ENCODE peak calls at places on chromosomes 12 and 14, in five cellular contexts. W is NT2/D1; J is stimulated activated CD4-positive, alpha-beta T cell treated with anti-CD3 and anti-CD28 coated beads, Interleukin-15, amount 100 ng/mL, for 1 hour; Y is GM04504; I is tibial artery. E is an unnamed sample.

GRCh38 chr14:76919811-76920571 is 93.8 kb downstream of the LRRC74A start:
- DNase-seq in Y (no peak), J (no peak), W (no peak), I (peak), E (peak)

GRCh38 chr12:11607313-11608081 is 42.0 kb upstream of the ETV6 start:
- DNase-seq in W (no peak), Y (peak), J (no peak), I (no peak), E (no peak)

GRCh38 chr12:58026421-58026820 is 85.1 kb downstream of the ATP23 start:
- DNase-seq in W (no peak), J (no peak), Y (no peak), I (no peak), E (no peak)

GRCh38 chr14:30798516-30798915 is 75.8 kb upstream of the COCH start:
- DNase-seq in I (no peak), Y (no peak), J (no peak), W (no peak), E (no peak)

GRCh38 chr14:95504135-95505029 is 12.1 kb downstream of the SYNE3 start:
- DNase-seq in J (no peak), W (no peak), Y (no peak), I (peak), E (no peak)

GRCh38 chr12:115756804-115757203 is 520.7 kb downstream of the MED13L start:
- DNase-seq in W (no peak), Y (no peak), J (no peak), I (no peak), E (no peak)

GRCh38 chr14:75399819-75400678 is 27.8 kb upstream of the JDP2 start:
- DNase-seq in W (no peak), Y (peak), I (peak), J (no peak), E (peak)

GRCh38 chr12:60522684-60523083 is 926.9 kb downstream of the SLC16A7 start:
- DNase-seq in I (no peak), Y (no peak), J (no peak), W (no peak), E (no peak)

GRCh38 chr14:59018978-59019377 is 169.5 kb upstream of the DAAM1 start:
- DNase-seq in W (no peak), I (no peak), Y (no peak), J (no peak), E (peak)

GRCh38 chr12:129753596-129753995 is 150.2 kb downstream of the TMEM132D start:
- DNase-seq in J (no peak), Y (no peak), W (no peak), I (no peak), E (no peak)

GRCh38 chr12:3323002-3323685 is 167.9 kb upstream of the PRMT8 start:
- DNase-seq in W (no peak), I (no peak), Y (no peak), J (no peak), E (no peak)

GRCh38 chr14:95496690-95497241 is 19.7 kb downstream of the SYNE3 start:
- DNase-seq in W (no peak), I (peak), Y (no peak), J (no peak), E (no peak)

GRCh38 chr14:101464984-101465794 is 96.1 kb upstream of the DIO3 start:
- DNase-seq in Y (no peak), W (no peak), I (no peak), J (no peak), E (no peak)

GRCh38 chr12:70698345-70698744 is 61.1 kb upstream of the PTPRB start:
- DNase-seq in W (no peak), J (no peak), I (no peak), Y (no peak), E (no peak)

GRCh38 chr12:47614521-47614920 is 91.3 kb downstream of the RPAP3 start:
- DNase-seq in W (no peak), Y (no peak), J (no peak), I (no peak), E (no peak)

GRCh38 chr14:75280448-75280830 is 1.8 kb downstream of the FOS start:
- DNase-seq in W (no peak), J (no peak), Y (no peak), I (no peak), E (no peak)

GRCh38 chr12:27505124-27505523 is 18.9 kb upstream of the PPFIBP1 start:
- DNase-seq in J (no peak), I (no peak), Y (no peak), W (no peak), E (no peak)

GRCh38 chr12:79618848-79619404 is 71.8 kb downstream of the PAWR start:
- DNase-seq in I (no peak), Y (peak), J (no peak), W (no peak), E (no peak)

GRCh38 chr12:108789546-108789945 is 58.2 kb upstream of the CORO1C start:
- DNase-seq in Y (no peak), W (no peak), J (no peak), I (no peak), E (no peak)

GRCh38 chr14:103613517-103613916 is 15.5 kb upstream of the KLC1 start:
- DNase-seq in I (no peak), W (no peak), Y (no peak), J (no peak), E (peak)

GRCh38 chr14:67559639-67560038 is 26.5 kb downstream of the PLEKHH1 start:
- DNase-seq in I (no peak), Y (no peak), J (no peak), W (no peak), E (no peak)

GRCh38 chr12:13099910-13100609 is 3.4 kb downstream of the GSG1 start:
- DNase-seq in I (no peak), J (no peak), W (no peak), Y (no peak), E (peak)